ENCODE peak calls at places on chromosomes 5 and 9, in eight cellular contexts. J is amygdala, L is ELR, M is brain microvascular endothelial cell, A is kidney epithelial cell, D is activated T-cell treated with anti-CD3 and anti-CD28 coated beads for 48 hours, B is A549, N is NCI-H1694. Q is an unnamed sample.
A peak's percentile ranks its signal among the peaks of the same experiment; 100 is the strongest.

GRCh38 chr5:77235881-77236560 is 25.5 kb downstream of the PDE8B start:
- DNase-seq in J (no peak), L (no peak), M (no peak), A (no peak), D (no peak), B (no peak), N (no peak), Q (no peak)

GRCh38 chr5:131679911-131680310 is 44.9 kb upstream of the RAPGEF6 start:
- DNase-seq in J (no peak), L (peak; percentile 40), M (no peak), A (peak; percentile 38), D (no peak), B (no peak), N (no peak), Q (peak; percentile 75)

GRCh38 chr9:2164268-2164667 is 149.1 kb downstream of the SMARCA2 start:
- DNase-seq in J (no peak), L (no peak), M (no peak), A (no peak), D (no peak), B (no peak), N (no peak), Q (no peak)

GRCh38 chr5:158701406-158702177 is 398.1 kb downstream of the EBF1 start:
- DNase-seq in J (no peak), L (peak; percentile 38), M (peak; percentile 58), A (no peak), D (no peak), B (peak; percentile 35), N (peak; percentile 67), Q (no peak)

GRCh38 chr5:157384971-157385709 is 74.9 kb upstream of the NIPAL4 start:
- DNase-seq in J (no peak), L (peak; percentile 95), M (peak; percentile 99), A (peak; percentile 98), D (no peak), B (peak; percentile 93), N (no peak), Q (peak; percentile 94)

GRCh38 chr9:93058357-93059096 is at the start of gene SUSD3:
- DNase-seq in J (no peak), L (no peak), M (no peak), A (no peak), D (peak; percentile 71), B (peak; percentile 24), N (no peak), Q (no peak)

GRCh38 chr9:126698756-126699155 is 85.0 kb downstream of the LMX1B start:
- DNase-seq in J (no peak), L (no peak), M (no peak), A (no peak), D (no peak), B (no peak), N (no peak), Q (no peak)

GRCh38 chr9:124205686-124206352 is 51.9 kb upstream of the NEK6 start:
- DNase-seq in J (no peak), L (no peak), M (no peak), A (no peak), D (no peak), B (no peak), N (no peak), Q (no peak)

GRCh38 chr5:172868436-172868923 is 34.4 kb downstream of the ERGIC1 start:
- DNase-seq in J (no peak), L (peak; percentile 90), M (peak; percentile 93), A (no peak), D (no peak), B (peak; percentile 91), N (no peak), Q (no peak)

GRCh38 chr9:101639785-101640437 is 45.1 kb upstream of the PPP3R2 start:
- DNase-seq in J (no peak), L (no peak), M (peak; percentile 13), A (no peak), D (no peak), B (no peak), N (no peak), Q (no peak)

GRCh38 chr5:35229076-35230042 is 928 bp downstream of the PRLR start:
- DNase-seq in J (no peak), L (peak; percentile 21), M (no peak), A (no peak), D (peak; percentile 5), B (peak; percentile 23), N (no peak), Q (no peak)

GRCh38 chr5:179614745-179615144 is 8.7 kb downstream of the HNRNPH1 start:
- DNase-seq in J (no peak), L (no peak), M (no peak), A (no peak), D (no peak), B (no peak), N (no peak), Q (no peak)

GRCh38 chr5:78795757-78796156 is 147.2 kb upstream of the LHFPL2 start:
- DNase-seq in J (no peak), L (peak; percentile 28), M (no peak), A (peak; percentile 78), D (no peak), B (peak; percentile 62), N (no peak), Q (peak; percentile 89)

GRCh38 chr9:83508072-83508471 is 30.1 kb downstream of the FRMD3 start:
- DNase-seq in J (no peak), L (peak; percentile 39), M (peak; percentile 3), A (no peak), D (no peak), B (no peak), N (no peak), Q (no peak)

GRCh38 chr9:86069206-86069869 is 30.0 kb downstream of the GOLM1 start:
- DNase-seq in J (no peak), L (no peak), M (no peak), A (no peak), D (no peak), B (no peak), N (no peak), Q (no peak)

GRCh38 chr5:123397538-123397937 is 25.7 kb downstream of the CEP120 start:
- DNase-seq in J (no peak), L (no peak), M (no peak), A (no peak), D (no peak), B (no peak), N (no peak), Q (no peak)

GRCh38 chr5:38163636-38164237 is 94.6 kb upstream of the EGFLAM start:
- DNase-seq in J (no peak), L (no peak), M (no peak), A (no peak), D (no peak), B (no peak), N (no peak), Q (no peak)

GRCh38 chr9:131304676-131305366 is 15.3 kb downstream of the PLPP7 start:
- DNase-seq in J (no peak), L (peak; percentile 82), M (no peak), A (no peak), D (no peak), B (no peak), N (no peak), Q (no peak)

GRCh38 chr9:129895376-129896268 is 60.4 kb downstream of the USP20 start:
- DNase-seq in J (no peak), L (no peak), M (no peak), A (no peak), D (no peak), B (no peak), N (no peak), Q (no peak)

GRCh38 chr9:134783699-134784039 is 96.9 kb upstream of the FCN2 start:
- DNase-seq in J (no peak), L (no peak), M (no peak), A (no peak), D (no peak), B (no peak), N (no peak), Q (no peak)

GRCh38 chr9:9612755-9613154 is 1000.0 kb downstream of the PTPRD start:
- DNase-seq in J (no peak), L (no peak), M (no peak), A (no peak), D (no peak), B (no peak), N (no peak), Q (no peak)

GRCh38 chr5:169805527-169805934 is 168.5 kb downstream of the DOCK2 start:
- DNase-seq in J (no peak), L (no peak), M (no peak), A (no peak), D (peak; percentile 55), B (no peak), N (no peak), Q (no peak)

Q was measured in epithelial cell of proximal tubule.